ENCODE peak calls at places on chromosomes 11 and 22, in five cellular contexts. One of them, this sample, is unnamed.

GRCh38 chr11:78810489-78811090 is 235.9 kb upstream of the NARS2 start:
- DNase-seq in osteoblast: no peak
- DNase-seq in neural crest cell: no peak
- DNase-seq in lower leg skin: no peak
- DNase-seq in HFFc6: no peak
- DNase-seq in this sample: no peak

GRCh38 chr11:6353367-6353987 is 33.2 kb upstream of the CAVIN3 start:
- DNase-seq in osteoblast: peak
- DNase-seq in neural crest cell: peak
- DNase-seq in lower leg skin: peak
- DNase-seq in HFFc6: peak
- DNase-seq in this sample: no peak

GRCh38 chr11:73318501-73319011 is 10.5 kb downstream of the ARHGEF17 start:
- DNase-seq in osteoblast: peak
- DNase-seq in neural crest cell: no peak
- DNase-seq in lower leg skin: no peak
- DNase-seq in HFFc6: no peak
- DNase-seq in this sample: no peak

GRCh38 chr11:83115551-83115950 is 41.4 kb upstream of the PCF11 start:
- DNase-seq in osteoblast: no peak
- DNase-seq in neural crest cell: no peak
- DNase-seq in lower leg skin: no peak
- DNase-seq in HFFc6: no peak
- DNase-seq in this sample: no peak

GRCh38 chr11:21927628-21928027 is 265.3 kb upstream of the ANO5 start:
- DNase-seq in osteoblast: no peak
- DNase-seq in neural crest cell: no peak
- DNase-seq in lower leg skin: no peak
- DNase-seq in HFFc6: no peak
- DNase-seq in this sample: no peak

GRCh38 chr22:48501231-48501750 is 1326.4 kb downstream of the BRD1 start:
- DNase-seq in osteoblast: no peak
- DNase-seq in neural crest cell: no peak
- DNase-seq in lower leg skin: no peak
- DNase-seq in HFFc6: no peak
- DNase-seq in this sample: peak

GRCh38 chr11:77127969-77128691 is at the start of gene MYO7A:
- DNase-seq in osteoblast: peak
- DNase-seq in neural crest cell: peak
- DNase-seq in lower leg skin: no peak
- DNase-seq in HFFc6: peak
- DNase-seq in this sample: peak

GRCh38 chr22:48545976-48546375 is 1281.7 kb downstream of the BRD1 start:
- DNase-seq in osteoblast: no peak
- DNase-seq in neural crest cell: no peak
- DNase-seq in lower leg skin: no peak
- DNase-seq in HFFc6: no peak
- DNase-seq in this sample: no peak

GRCh38 chr11:70846781-70847400 is 405.5 kb downstream of the SHANK2 start:
- DNase-seq in osteoblast: peak
- DNase-seq in neural crest cell: no peak
- DNase-seq in lower leg skin: no peak
- DNase-seq in HFFc6: no peak
- DNase-seq in this sample: no peak

GRCh38 chr22:44729391-44730012 is 22.9 kb upstream of the ARHGAP8 start:
- DNase-seq in osteoblast: peak
- DNase-seq in neural crest cell: peak
- DNase-seq in lower leg skin: no peak
- DNase-seq in HFFc6: peak
- DNase-seq in this sample: no peak

GRCh38 chr22:24521791-24522245 is 26.7 kb downstream of the UPB1 start:
- DNase-seq in osteoblast: peak
- DNase-seq in neural crest cell: no peak
- DNase-seq in lower leg skin: no peak
- DNase-seq in HFFc6: peak
- DNase-seq in this sample: no peak

GRCh38 chr11:35798423-35798822 is 135.8 kb downstream of the TRIM44 start:
- DNase-seq in osteoblast: no peak
- DNase-seq in neural crest cell: no peak
- DNase-seq in lower leg skin: no peak
- DNase-seq in HFFc6: no peak
- DNase-seq in this sample: no peak

GRCh38 chr22:35470903-35471321 is 69.7 kb upstream of the RASD2 start:
- DNase-seq in osteoblast: peak
- DNase-seq in neural crest cell: no peak
- DNase-seq in lower leg skin: no peak
- DNase-seq in HFFc6: no peak
- DNase-seq in this sample: no peak

GRCh38 chr11:90476442-90477007 is 253.7 kb upstream of the CHORDC1 start:
- DNase-seq in osteoblast: no peak
- DNase-seq in neural crest cell: peak
- DNase-seq in lower leg skin: peak
- DNase-seq in HFFc6: no peak
- DNase-seq in this sample: no peak

GRCh38 chr22:28802595-28803087 is 2.3 kb upstream of the XBP1 start:
- DNase-seq in osteoblast: no peak
- DNase-seq in neural crest cell: no peak
- DNase-seq in lower leg skin: no peak
- DNase-seq in HFFc6: no peak
- DNase-seq in this sample: no peak
- TF ChIP-seq CTCF in osteoblast: no peak
- TF ChIP-seq CTCF in neural crest cell: peak
- TF ChIP-seq CTCF in lower leg skin: no peak
- TF ChIP-seq CTCF in HFFc6: peak
- TF ChIP-seq CTCF in this sample: peak

GRCh38 chr11:14520086-14520901 is at the start of gene PSMA1:
- DNase-seq in osteoblast: peak
- DNase-seq in neural crest cell: peak
- DNase-seq in lower leg skin: peak
- DNase-seq in HFFc6: peak
- DNase-seq in this sample: peak
- TF ChIP-seq CTCF in osteoblast: no peak
- TF ChIP-seq CTCF in neural crest cell: peak
- TF ChIP-seq CTCF in lower leg skin: peak
- TF ChIP-seq CTCF in HFFc6: peak
- TF ChIP-seq CTCF in this sample: peak

DNA sequence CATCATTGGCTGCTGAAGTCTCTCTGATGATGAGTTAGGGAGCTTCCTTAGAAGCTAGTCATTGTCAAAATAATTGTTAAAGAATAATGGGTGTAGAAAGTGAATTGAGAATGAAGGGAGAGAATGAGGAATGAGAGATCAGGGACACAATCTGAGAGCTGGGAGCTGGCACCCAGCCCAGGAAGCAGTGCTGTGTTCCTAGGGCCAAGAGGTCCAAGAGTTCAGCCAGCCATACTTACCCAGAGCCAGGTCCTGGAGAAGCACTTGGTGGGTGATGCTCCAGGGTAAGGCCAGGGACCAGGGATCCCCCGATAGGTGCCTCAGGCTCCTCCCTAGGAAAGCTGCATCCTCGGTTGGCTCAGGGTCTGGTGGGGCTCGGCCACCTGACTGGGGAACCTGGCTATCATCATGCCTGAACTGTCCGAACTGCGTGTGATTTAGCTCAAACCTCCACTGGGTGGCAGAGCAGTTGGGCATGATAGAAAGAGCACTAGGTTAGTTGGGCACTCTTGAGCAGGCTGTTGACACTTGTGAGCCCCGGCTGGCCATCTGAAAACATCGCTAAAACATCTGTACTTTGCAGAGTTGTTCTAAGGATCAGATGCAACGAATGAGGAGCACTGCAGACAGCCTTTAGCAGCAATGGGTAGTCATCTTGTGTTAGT is 123.9 kb upstream of the NCAM1 start:
- DNase-seq in osteoblast: no peak
- DNase-seq in neural crest cell: no peak
- DNase-seq in lower leg skin: no peak
- DNase-seq in HFFc6: no peak
- DNase-seq in this sample: no peak
- TF ChIP-seq CTCF in osteoblast: peak
- TF ChIP-seq CTCF in neural crest cell: no peak
- TF ChIP-seq CTCF in lower leg skin: no peak
- TF ChIP-seq CTCF in HFFc6: no peak
- TF ChIP-seq CTCF in this sample: peak

DNA sequence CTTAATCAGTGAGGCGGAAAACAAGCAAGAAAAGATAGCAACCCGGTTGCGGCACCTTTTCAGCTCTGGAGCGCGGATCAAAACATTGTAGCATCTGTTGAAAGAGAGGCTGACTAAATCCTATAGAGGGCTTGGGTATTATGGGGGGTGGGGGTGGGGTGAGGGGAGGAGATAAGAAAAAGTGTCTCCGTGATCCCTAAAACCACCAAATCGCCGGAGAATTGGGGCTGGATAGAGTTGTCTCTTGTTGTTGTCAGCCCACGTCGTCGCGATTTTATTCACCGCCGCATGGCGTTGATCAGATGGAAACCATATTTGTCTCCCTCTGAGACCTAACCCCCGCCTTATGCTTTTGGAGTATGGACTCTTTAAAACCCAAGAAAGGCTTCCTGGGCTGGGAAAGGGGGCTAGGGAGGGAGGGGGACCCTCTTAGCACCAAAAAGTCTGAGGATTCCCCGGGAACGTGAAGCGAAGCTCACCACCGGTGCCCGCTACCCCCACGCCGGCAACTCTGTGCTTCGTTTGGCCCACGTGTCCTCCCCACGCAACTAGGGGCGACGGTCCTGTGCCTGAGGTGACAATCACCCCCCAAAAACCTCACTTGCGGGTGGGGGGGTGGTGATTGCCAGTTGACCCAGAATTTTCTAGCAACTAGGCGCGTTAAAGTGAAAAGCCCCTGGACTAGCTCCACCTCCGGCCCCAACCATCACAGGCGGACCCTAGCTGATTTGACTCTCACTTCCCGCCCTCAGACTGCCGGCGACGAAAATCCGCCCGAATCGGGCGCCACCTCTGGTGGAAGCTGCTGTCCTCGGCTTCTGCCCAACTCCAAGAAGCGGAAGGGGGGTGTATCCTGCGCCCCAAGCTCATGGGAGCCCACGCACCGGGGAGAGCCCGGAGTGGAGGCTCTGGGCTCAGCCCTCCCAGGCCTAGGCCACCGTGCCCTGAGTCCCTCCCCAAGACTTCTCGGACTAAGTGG is 12.8 kb downstream of the PAX6 start:
- DNase-seq in osteoblast: peak
- DNase-seq in neural crest cell: no peak
- DNase-seq in lower leg skin: no peak
- DNase-seq in HFFc6: no peak
- DNase-seq in this sample: no peak
- TF ChIP-seq CTCF in osteoblast: peak
- TF ChIP-seq CTCF in neural crest cell: peak
- TF ChIP-seq CTCF in lower leg skin: no peak
- TF ChIP-seq CTCF in HFFc6: peak
- TF ChIP-seq CTCF in this sample: peak

GRCh38 chr11:2892215-2893020 is 6.8 kb upstream of the CDKN1C start:
- DNase-seq in osteoblast: peak
- DNase-seq in neural crest cell: peak
- DNase-seq in lower leg skin: no peak
- DNase-seq in HFFc6: peak
- DNase-seq in this sample: no peak

GRCh38 chr11:2889399-2890273 is 4.1 kb upstream of the CDKN1C start:
- DNase-seq in osteoblast: no peak
- DNase-seq in neural crest cell: no peak
- DNase-seq in lower leg skin: no peak
- DNase-seq in HFFc6: no peak
- DNase-seq in this sample: no peak

GRCh38 chr11:2890466-2891241 is 5.1 kb upstream of the CDKN1C start:
- DNase-seq in osteoblast: no peak
- DNase-seq in neural crest cell: no peak
- DNase-seq in lower leg skin: no peak
- DNase-seq in HFFc6: no peak
- DNase-seq in this sample: no peak

GRCh38 chr11:2891901-2892214 is 6.3 kb upstream of the CDKN1C start:
- DNase-seq in osteoblast: peak
- DNase-seq in neural crest cell: no peak
- DNase-seq in lower leg skin: no peak
- DNase-seq in HFFc6: no peak
- DNase-seq in this sample: no peak

DNA sequence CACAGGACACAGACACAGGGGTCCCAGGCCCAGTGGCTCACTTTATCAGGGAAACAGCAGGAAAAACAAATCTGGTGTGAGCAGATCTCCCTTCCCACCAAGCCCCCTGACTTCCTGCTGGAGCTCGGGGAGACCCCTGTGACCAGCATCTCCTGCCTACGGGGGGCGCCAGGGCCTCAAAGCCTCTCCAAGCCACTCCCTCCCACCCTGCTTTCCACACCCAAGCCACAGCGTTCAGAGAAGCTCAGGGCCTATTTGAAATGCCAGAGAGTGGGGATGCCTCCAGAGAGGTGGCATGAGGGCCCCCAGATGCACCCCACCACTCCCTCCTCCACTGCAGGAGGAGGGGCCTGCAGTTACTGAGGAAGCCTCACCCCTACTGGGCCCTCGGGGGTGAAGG is 5.7 kb upstream of the CDKN1C start:
- DNase-seq in osteoblast: no peak
- DNase-seq in neural crest cell: no peak
- DNase-seq in lower leg skin: no peak
- DNase-seq in HFFc6: no peak
- DNase-seq in this sample: no peak
- TF ChIP-seq CTCF in osteoblast: no peak
- TF ChIP-seq CTCF in neural crest cell: no peak
- TF ChIP-seq CTCF in lower leg skin: no peak
- TF ChIP-seq CTCF in HFFc6: no peak
- TF ChIP-seq CTCF in this sample: no peak

GRCh38 chr11:2088746-2089535 is 50.2 kb downstream of the IGF2 start:
- DNase-seq in osteoblast: peak
- DNase-seq in neural crest cell: no peak
- DNase-seq in lower leg skin: peak
- DNase-seq in HFFc6: no peak
- DNase-seq in this sample: no peak
- TF ChIP-seq CTCF in osteoblast: peak
- TF ChIP-seq CTCF in neural crest cell: peak
- TF ChIP-seq CTCF in lower leg skin: no peak
- TF ChIP-seq CTCF in HFFc6: peak
- TF ChIP-seq CTCF in this sample: peak

DNA sequence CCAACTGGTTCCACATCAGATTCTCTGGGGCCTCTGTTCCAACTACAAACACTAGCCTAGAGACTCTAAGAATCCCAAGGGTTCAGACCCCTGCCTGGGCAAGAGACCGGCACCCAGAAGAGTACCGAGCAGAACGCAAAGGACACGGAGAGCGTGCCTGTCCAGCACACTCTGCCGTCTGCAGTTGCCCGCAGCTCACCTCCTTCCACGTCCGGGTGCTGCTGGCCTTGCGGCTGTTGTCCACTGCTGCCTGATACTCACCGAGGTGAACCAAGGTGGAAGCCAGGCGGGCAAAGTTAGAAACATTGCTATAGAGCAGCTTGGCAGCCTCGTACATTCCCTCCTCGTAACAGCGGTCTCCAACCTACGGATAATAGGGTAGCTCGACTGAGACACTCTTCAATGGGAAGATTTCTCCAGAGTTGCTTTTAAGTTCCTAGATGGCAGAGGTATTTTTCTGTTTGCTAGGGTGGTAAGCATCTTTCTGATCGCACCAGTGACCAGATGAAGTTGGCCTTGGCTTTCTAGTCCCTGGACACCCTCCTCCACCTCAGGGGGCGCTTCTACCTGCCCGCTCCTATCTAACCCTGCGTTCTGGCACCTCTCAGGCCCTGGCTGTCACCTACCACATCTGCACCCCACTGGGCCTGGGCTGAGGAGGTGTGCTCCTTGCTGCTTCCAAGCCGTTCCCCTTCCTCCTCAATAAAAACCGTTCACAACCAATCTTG is 22.8 kb upstream of the SLC25A1 start:
- DNase-seq in osteoblast: peak
- DNase-seq in neural crest cell: no peak
- DNase-seq in lower leg skin: no peak
- DNase-seq in HFFc6: no peak
- DNase-seq in this sample: peak
- TF ChIP-seq CTCF in osteoblast: no peak
- TF ChIP-seq CTCF in neural crest cell: no peak
- TF ChIP-seq CTCF in lower leg skin: no peak
- TF ChIP-seq CTCF in HFFc6: no peak
- TF ChIP-seq CTCF in this sample: no peak

GRCh38 chr22:43437871-43438475 is 26.2 kb downstream of the MPPED1 start:
- DNase-seq in osteoblast: peak
- DNase-seq in neural crest cell: no peak
- DNase-seq in lower leg skin: no peak
- DNase-seq in HFFc6: no peak
- DNase-seq in this sample: no peak
- TF ChIP-seq CTCF in osteoblast: no peak
- TF ChIP-seq CTCF in neural crest cell: no peak
- TF ChIP-seq CTCF in lower leg skin: no peak
- TF ChIP-seq CTCF in HFFc6: no peak
- TF ChIP-seq CTCF in this sample: no peak

This sample was measured in chondrocyte.